ENCODE peak calls at places on chromosomes 5 and 9, in seven cellular contexts. U is activated CD8-positive, alpha-beta memory T cell treated with anti-CD3 and anti-CD28 coated beads, Interleukin-2, amount 50 U/mL, for 48 hours; N is hepatocyte; Q is NCI-H1105 treated with DMSO at 0.1 percent for 48 hours; B is GM13976; V is IMR-90; H is GM12865. G is an unnamed sample.

GRCh38 chr9:93003552-93004407 is 54.7 kb upstream of the SUSD3 start:
- DNase-seq in Q (no peak), U (peak; percentile 82), N (peak; percentile 77), B (peak; percentile 84), V (peak; percentile 22), H (peak; percentile 73), G (peak; percentile 72)

GRCh38 chr5:10288600-10289213 is 19.0 kb downstream of the CMBL start:
- DNase-seq in V (no peak), Q (peak; percentile 98), B (peak; percentile 58), U (peak; percentile 65), N (peak; percentile 42), H (peak; percentile 81), G (peak; percentile 76)

GRCh38 chr9:36603006-36603405 is 30.3 kb downstream of the MELK start:
- DNase-seq in U (no peak), B (peak; percentile 72), N (no peak), H (peak; percentile 62), V (peak; percentile 66), Q (no peak), G (no peak)

GRCh38 chr9:119278138-119278537 is 91.1 kb downstream of the BRINP1 start:
- DNase-seq in Q (no peak), B (no peak), V (no peak), H (no peak), N (no peak), U (no peak), G (no peak)

GRCh38 chr9:38359689-38360385 is 32.7 kb upstream of the ALDH1B1 start:
- DNase-seq in V (no peak), B (no peak), H (no peak), U (no peak), Q (no peak), N (no peak), G (no peak)

GRCh38 chr9:135990468-135991429 is 29.6 kb upstream of the UBAC1 start:
- DNase-seq in N (peak; percentile 67), V (peak; percentile 47), H (peak; percentile 85), B (peak; percentile 78), U (no peak), Q (no peak), G (peak; percentile 80)

GRCh38 chr5:55407984-55408383 is 100.2 kb downstream of the MTREX start:
- DNase-seq in V (no peak), B (no peak), N (no peak), Q (no peak), H (no peak), U (no peak), G (no peak)

GRCh38 chr9:2576631-2577030 is 45.0 kb upstream of the VLDLR start:
- DNase-seq in B (no peak), V (no peak), U (no peak), Q (peak; percentile 90), N (no peak), H (no peak), G (no peak)

GRCh38 chr9:129929467-129930125 is 94.3 kb downstream of the USP20 start:
- DNase-seq in B (no peak), U (no peak), Q (no peak), V (no peak), N (no peak), H (no peak), G (peak; percentile 19)

GRCh38 chr5:132011561-132012384 is at the start of gene ACSL6:
- DNase-seq in V (no peak), B (no peak), H (no peak), U (peak; percentile 73), Q (no peak), N (peak; percentile 52), G (peak; percentile 61)

GRCh38 chr5:42612997-42613396 is 143.6 kb upstream of the CCDC152 start:
- DNase-seq in Q (no peak), U (no peak), B (no peak), H (no peak), N (no peak), V (peak; percentile 26), G (no peak)

GRCh38 chr5:65672787-65673186 is 48.0 kb downstream of the SHLD3 start:
- DNase-seq in Q (no peak), U (no peak), N (no peak), B (no peak), H (no peak), V (peak; percentile 88), G (no peak)

GRCh38 chr5:114153833-114154232 is 208.0 kb upstream of the KCNN2 start:
- DNase-seq in B (no peak), U (no peak), V (no peak), Q (no peak), N (no peak), H (no peak), G (no peak)

G was measured in BE2C.